ENCODE peak calls at places on chromosomes 1 and 21, in ten cellular contexts. L, U, H, S, T, Y, R, B, W and N are unnamed samples. For H3K27me3, the result is how much of the 10 kb centered on the place peaks cover.

GRCh38 chr1:19483261-19483660 is 2.1 kb downstream of the CAPZB start:
- DNase-seq in R (no peak), T (no peak), U (no peak), Y (no peak), S (no peak), B (no peak), H (no peak), W (no peak), L (no peak), N (no peak)

GRCh38 chr1:16074217-16074616 is 766 bp upstream of the FAM131C start:
- DNase-seq in R (no peak), U (no peak), Y (no peak), B (no peak), W (no peak), L (no peak), H (no peak), T (no peak), S (no peak), N (no peak)

GRCh38 chr1:165129568-165130164 is 226.8 kb downstream of the LMX1A start:
- DNase-seq in B (peak), W (peak), R (no peak), L (peak), U (no peak), T (no peak), Y (no peak), H (peak), S (peak), N (peak)

GRCh38 chr1:233597489-233597901 is 16.4 kb upstream of the KCNK1 start:
- DNase-seq in S (no peak), L (peak), B (no peak), Y (no peak), H (no peak), R (no peak), W (no peak), U (no peak), T (no peak), N (no peak)

GRCh38 chr1:15501208-15502032 is 22.6 kb downstream of the CASP9 start:
- DNase-seq in T (no peak), H (peak), B (peak), L (peak), S (peak), R (no peak), W (peak), Y (no peak), U (peak), N (peak)

GRCh38 chr21:29148535-29148934 is 18.1 kb downstream of the MAP3K7CL start:
- DNase-seq in H (no peak), U (no peak), B (no peak), W (no peak), R (no peak), T (no peak), L (peak), Y (no peak), S (no peak), N (no peak)

GRCh38 chr1:244759158-244759557 is 76.3 kb upstream of the COX20 start:
- DNase-seq in W (no peak), B (no peak), T (no peak), Y (no peak), H (no peak), R (no peak), L (no peak), S (no peak), U (no peak), N (no peak)

GRCh38 chr1:36523850-36524249 is 41.1 kb upstream of the CSF3R start:
- DNase-seq in U (no peak), Y (no peak), T (no peak), S (no peak), W (no peak), L (no peak), B (no peak), H (no peak), R (peak), N (no peak)

GRCh38 chr1:23611601-23612327 is 52.5 kb upstream of the ID3 start:
- DNase-seq in H (no peak), T (no peak), B (no peak), U (no peak), W (no peak), Y (no peak), S (no peak), L (no peak), R (no peak), N (no peak)

GRCh38 chr1:65247419-65248359 is 61.7 kb upstream of the DNAJC6 start:
- DNase-seq in R (no peak), H (no peak), Y (no peak), T (no peak), S (no peak), W (no peak), L (peak), U (no peak), B (no peak), N (no peak)

GRCh38 chr1:214445846-214446614 is 105.4 kb downstream of the PTPN14 start:
- DNase-seq in U (no peak), W (no peak), L (peak), B (no peak), Y (no peak), S (no peak), T (no peak), H (no peak), R (no peak), N (no peak)

GRCh38 chr1:52603301-52603675 is 1.1 kb downstream of the GPX7 start:
- DNase-seq in W (no peak), H (no peak), B (no peak), R (no peak), T (no peak), L (no peak), S (no peak), U (no peak), Y (no peak), N (no peak)

GRCh38 chr1:47409311-47410085 is 6.6 kb upstream of the FOXE3 start:
- DNase-seq in H (no peak), T (no peak), S (no peak), U (no peak), W (no peak), Y (no peak), R (no peak), L (peak), B (no peak), N (no peak)

GRCh38 chr21:31616216-31616615 is 43.3 kb upstream of the SOD1 start:
- DNase-seq in B (no peak), W (no peak), H (no peak), Y (no peak), R (no peak), L (no peak), S (no peak), T (no peak), U (no peak), N (no peak)

GRCh38 chr1:94067196-94067595 is 53.8 kb downstream of the ABCA4 start:
- DNase-seq in S (no peak), Y (no peak), W (no peak), H (no peak), R (no peak), T (no peak), L (peak), B (no peak), U (no peak), N (no peak)

GRCh38 chr1:8357329-8358101 is 39.6 kb downstream of the SLC45A1 start:
- DNase-seq in T (peak), R (no peak), H (no peak), S (no peak), B (no peak), L (no peak), W (no peak), U (no peak), Y (no peak), N (no peak)

GRCh38 chr1:168092566-168093355 is 44.0 kb downstream of the GPR161 start:
- DNase-seq in L (peak), S (peak), T (no peak), B (no peak), H (no peak), U (no peak), R (no peak), Y (no peak), W (peak), N (no peak)

GRCh38 chr1:169307176-169307575 is 60.4 kb downstream of the NME7 start:
- DNase-seq in S (no peak), U (no peak), W (no peak), H (no peak), T (no peak), L (no peak), R (no peak), Y (no peak), B (no peak), N (no peak)

GRCh38 chr1:155522069-155522468 is 40.5 kb downstream of the ASH1L start:
- DNase-seq in L (peak), T (no peak), B (no peak), W (no peak), Y (no peak), U (no peak), H (no peak), S (no peak), R (no peak), N (no peak)

GRCh38 chr1:96782861-96783260 is 61.3 kb downstream of the PTBP2 start:
- DNase-seq in L (peak), B (no peak), R (no peak), W (no peak), T (no peak), H (no peak), Y (no peak), U (no peak), S (no peak), N (no peak)

GRCh38 chr1:93769767-93770166 is 88.1 kb upstream of the BCAR3 start:
- DNase-seq in T (no peak), R (no peak), H (no peak), Y (no peak), B (no peak), L (no peak), W (no peak), U (no peak), S (no peak), N (no peak)

GRCh38 chr1:1677718-1678580 is 14.6 kb downstream of the SLC35E2B start:
- DNase-seq in T (no peak), R (peak), U (peak), W (no peak), H (peak), B (peak), S (peak), Y (no peak), L (no peak), N (no peak)

GRCh38 chr1:117671781-117672501 is 66.1 kb downstream of the TENT5C start:
- DNase-seq in T (peak), W (peak), Y (peak), R (no peak), U (no peak), B (peak), H (peak), S (peak), L (no peak), N (peak)

GRCh38 chr1:21384620-21385019 is 55.3 kb upstream of the NBPF3 start:
- DNase-seq in B (peak), L (no peak), H (peak), Y (no peak), S (no peak), T (no peak), R (no peak), U (no peak), W (no peak), N (no peak)

GRCh38 chr1:156936721-156937220 is 16.3 kb downstream of the LRRC71 start:
- DNase-seq in R (no peak), H (no peak), W (no peak), Y (no peak), T (no peak), U (no peak), L (no peak), S (no peak), B (no peak), N (no peak)

GRCh38 chr1:18326171-18326950 is 154.4 kb upstream of the KLHDC7A start:
- DNase-seq in R (no peak), U (no peak), L (no peak), H (no peak), B (no peak), W (no peak), Y (no peak), S (no peak), T (no peak), N (no peak)

GRCh38 chr1:93087532-93087931 is 8.4 kb downstream of the MTF2 start:
- DNase-seq in T (no peak), L (no peak), W (no peak), Y (no peak), B (no peak), R (no peak), U (no peak), S (no peak), H (no peak), N (no peak)

GRCh38 chr1:228988655-228989054 is 253.4 kb downstream of the RHOU start:
- DNase-seq in S (no peak), W (no peak), R (no peak), B (no peak), H (no peak), U (no peak), T (no peak), L (peak), Y (no peak), N (peak)
- TF ChIP-seq CTCF in S (no peak), W (no peak), R (no peak), B (no peak), H (no peak), U (no peak), T (no peak), L (no peak), Y (no peak), N (no peak)

GRCh38 chr1:153168686-153169085 is 18.0 kb upstream of the SPRR2G start:
- DNase-seq in T (no peak), Y (no peak), B (no peak), U (no peak), R (no peak), H (no peak), S (no peak), W (no peak), L (no peak), N (no peak)
- H3K27me3 ChIP-seq in T (under half), Y (under half), B (under half), U (under half), R (under half), H (under half), S (under half), W (under half), L (under half), N (under half)

GRCh38 chr1:212700892-212701819 is 1.5 kb upstream of the BATF3 start:
- DNase-seq in Y (peak), R (peak), S (peak), H (peak), T (peak), W (peak), L (peak), B (peak), U (peak), N (peak)

GRCh38 chr1:212702672-212703071 is 3.0 kb upstream of the BATF3 start:
- DNase-seq in T (no peak), R (no peak), Y (no peak), U (no peak), W (no peak), S (no peak), H (no peak), B (no peak), L (no peak), N (no peak)

GRCh38 chr1:212701910-212702309 is 2.3 kb upstream of the BATF3 start:
- DNase-seq in W (no peak), T (no peak), B (no peak), L (no peak), S (peak), R (no peak), H (no peak), Y (no peak), U (no peak), N (no peak)

GRCh38 chr1:212700597-212700891 is 904 bp upstream of the BATF3 start:
- DNase-seq in R (no peak), L (no peak), U (no peak), S (peak), H (no peak), W (no peak), Y (no peak), B (no peak), T (no peak), N (no peak)

GRCh38 chr1:212703991-212704564 is 4.4 kb upstream of the BATF3 start:
- DNase-seq in Y (no peak), U (no peak), B (no peak), R (no peak), T (no peak), L (no peak), W (no peak), H (no peak), S (no peak), N (no peak)
- TF ChIP-seq CTCF in Y (no peak), U (no peak), B (no peak), R (no peak), T (no peak), L (no peak), W (no peak), H (no peak), S (no peak), N (no peak)

GRCh38 chr21:32884062-32884461 is 112.5 kb upstream of the PAXBP1 start:
- DNase-seq in R (no peak), Y (no peak), T (no peak), U (no peak), S (no peak), W (peak), H (no peak), B (no peak), L (no peak), N (no peak)

GRCh38 chr21:32888971-32889370 is 117.4 kb upstream of the PAXBP1 start:
- DNase-seq in B (no peak), R (no peak), Y (no peak), T (no peak), S (no peak), L (peak), W (no peak), U (no peak), H (no peak), N (no peak)

GRCh38 chr21:32889596-32889995 is 118.0 kb upstream of the PAXBP1 start:
- DNase-seq in S (no peak), L (peak), B (no peak), T (no peak), R (no peak), H (no peak), U (no peak), W (no peak), Y (no peak), N (no peak)

GRCh38 chr21:32886339-32886738 is 114.8 kb upstream of the PAXBP1 start:
- DNase-seq in R (no peak), U (peak), L (no peak), Y (no peak), W (no peak), H (no peak), B (no peak), T (no peak), S (no peak), N (no peak)

DNA sequence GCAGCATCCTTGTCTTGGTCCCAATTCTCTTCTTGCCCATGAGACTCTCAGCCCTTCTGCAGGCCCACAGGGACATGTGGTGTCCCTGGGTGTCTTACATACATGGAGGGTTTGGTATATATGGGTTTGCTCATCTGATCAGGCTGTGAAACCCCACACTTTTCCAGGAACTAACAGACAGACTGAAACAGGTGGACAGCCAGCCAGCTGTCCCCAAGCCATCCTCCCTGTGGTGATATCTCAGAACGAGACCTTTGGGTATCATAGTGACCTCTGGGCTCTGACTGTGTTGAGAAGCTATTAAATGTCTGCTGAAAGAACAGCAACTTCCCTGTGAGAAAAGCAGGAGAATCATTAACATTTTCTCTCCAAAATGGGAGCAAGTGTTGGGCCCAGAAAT is 115.5 kb upstream of the PAXBP1 start:
- DNase-seq in W (no peak), U (no peak), L (no peak), B (no peak), Y (no peak), H (no peak), T (no peak), S (no peak), R (no peak), N (no peak)
- H3K27me3 ChIP-seq in W (under half), U (under half), L (under half), B (under half), Y (under half), H (under half), T (under half), S (under half), R (under half), N (under half)

GRCh38 chr1:12078938-12079861 is 16.1 kb downstream of the TNFRSF8 start:
- DNase-seq in B (no peak), S (peak), U (peak), T (peak), H (no peak), R (no peak), L (peak), Y (peak), W (peak), N (no peak)
- TF ChIP-seq CTCF in B (peak), S (no peak), U (peak), T (peak), H (peak), R (no peak), L (peak), Y (peak), W (peak), N (peak)

GRCh38 chr1:6244401-6245054 is 549 bp downstream of the HES3 start:
- DNase-seq in H (no peak), B (no peak), S (no peak), U (no peak), T (no peak), R (no peak), Y (no peak), L (no peak), W (peak), N (peak)

GRCh38 chr1:6246497-6247295 is 2.7 kb downstream of the HES3 start:
- DNase-seq in W (peak), R (peak), L (peak), Y (peak), T (peak), H (peak), B (peak), S (peak), U (peak), N (peak)

GRCh38 chr1:6245869-6246496 is 2.0 kb downstream of the HES3 start:
- DNase-seq in L (no peak), Y (no peak), T (no peak), R (no peak), H (no peak), U (no peak), B (no peak), W (peak), S (peak), N (no peak)

GRCh38 chr1:6243993-6244392 is at the start of gene HES3:
- DNase-seq in H (no peak), R (no peak), B (no peak), L (no peak), W (peak), Y (no peak), S (no peak), T (no peak), U (peak), N (no peak)

GRCh38 chr1:6245086-6245868 is 1.3 kb downstream of the HES3 start:
- DNase-seq in B (peak), R (no peak), T (peak), U (peak), Y (peak), S (peak), L (peak), H (peak), W (peak), N (peak)
- H3K27me3 ChIP-seq in B (half or more), R (half or more), T (under half), U (under half), Y (under half), S (half or more), L (under half), H (half or more), W (under half), N (half or more)

DNA sequence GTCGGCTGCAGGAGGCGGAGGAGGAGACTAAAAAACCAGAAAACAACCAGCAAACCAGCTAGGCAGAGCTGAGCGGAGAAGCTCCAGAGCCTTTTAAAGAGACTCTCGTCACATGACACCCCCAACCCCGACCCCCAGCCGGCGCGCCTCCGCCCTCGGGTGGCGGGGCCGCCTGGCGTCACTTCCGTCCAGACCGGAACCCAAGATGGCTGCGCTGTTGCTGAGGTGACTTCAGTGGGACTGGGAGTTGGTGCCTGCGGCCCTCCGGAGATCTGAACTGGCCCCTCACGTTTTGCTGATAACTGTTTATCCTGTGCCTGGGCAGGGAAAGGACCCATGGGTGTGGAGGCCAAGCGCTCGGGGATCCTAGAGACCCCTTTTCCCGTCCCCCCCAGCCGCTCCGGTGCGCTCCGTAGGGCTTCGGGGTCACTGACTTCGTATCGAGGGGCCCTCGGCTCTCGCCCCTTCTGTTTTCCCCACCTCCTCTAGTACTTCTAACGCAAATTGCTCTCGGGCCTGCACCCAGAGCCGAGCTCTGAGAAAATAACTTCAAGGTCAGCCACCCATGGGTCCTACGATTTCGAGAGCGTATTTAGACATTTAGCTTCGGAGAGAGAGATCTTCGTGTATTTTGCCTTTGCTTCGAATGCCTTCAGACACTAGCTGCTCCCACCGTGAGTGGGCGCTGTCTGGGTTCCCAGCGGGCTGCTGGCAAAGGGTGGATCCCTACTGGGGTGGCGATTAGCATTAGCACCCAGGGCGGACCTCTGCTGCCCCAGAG is at the start of gene SDHC:
- DNase-seq in H (peak), U (peak), B (peak), L (peak), T (peak), Y (peak), W (peak), S (peak), R (peak), N (peak)
- TF ChIP-seq CTCF in H (peak), U (no peak), B (no peak), L (peak), T (peak), Y (no peak), W (peak), S (no peak), R (no peak), N (peak)

GRCh38 chr1:207896547-207896946 is 14.4 kb downstream of the CD34 start:
- DNase-seq in U (no peak), T (no peak), S (no peak), R (no peak), B (no peak), Y (no peak), H (no peak), L (no peak), W (no peak), N (no peak)
- H3K27me3 ChIP-seq in U (under half), T (under half), S (under half), R (under half), B (under half), Y (under half), H (under half), L (under half), W (under half), N (under half)

DNA sequence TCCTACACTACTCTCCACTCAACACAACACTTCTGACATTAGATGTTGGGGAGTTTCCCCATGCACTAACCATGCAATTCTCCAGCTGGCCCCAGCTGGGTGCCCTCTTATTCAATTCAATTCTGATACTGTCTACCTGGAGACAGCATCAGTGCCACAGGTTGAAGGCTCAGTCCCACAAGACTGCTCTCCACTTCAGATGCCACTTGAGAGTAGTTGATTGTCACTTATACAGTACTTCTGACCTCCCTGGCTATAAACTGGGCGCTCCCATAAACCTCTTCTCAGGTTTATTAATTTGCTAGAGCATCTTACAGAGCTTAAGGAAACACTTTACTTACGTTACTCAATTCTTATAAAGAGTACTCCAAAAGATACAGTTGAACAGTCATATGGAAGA is 442.3 kb downstream of the LRRIQ3 start:
- DNase-seq in T (no peak), U (no peak), H (no peak), R (no peak), S (no peak), Y (no peak), B (no peak), W (no peak), L (no peak), N (no peak)
- TF ChIP-seq CTCF in T (no peak), U (no peak), H (no peak), R (no peak), S (no peak), Y (no peak), B (no peak), W (no peak), L (no peak), N (no peak)